ENCODE peak calls at places on chromosome 18, in four cellular contexts. One of them, this sample, is unnamed.

GRCh38 chr18:2874765-2875164 is 28.0 kb downstream of the EMILIN2 start:
- DNase-seq in K562: no peak
- DNase-seq in GM12878: no peak
- DNase-seq in SK-N-SH: no peak
- DNase-seq in this sample: no peak

GRCh38 chr18:80232030-80232429 is 15.3 kb downstream of the PARD6G start:
- DNase-seq in K562: no peak
- DNase-seq in GM12878: no peak
- DNase-seq in SK-N-SH: no peak
- DNase-seq in this sample: no peak

GRCh38 chr18:48667276-48668254 is 128.7 kb downstream of the CTIF start:
- DNase-seq in K562: no peak
- DNase-seq in GM12878: no peak
- DNase-seq in SK-N-SH: peak; percentile 76
- DNase-seq in this sample: no peak

GRCh38 chr18:27120246-27120645 is 64.9 kb downstream of the CHST9 start:
- DNase-seq in K562: no peak
- DNase-seq in GM12878: no peak
- DNase-seq in SK-N-SH: no peak
- DNase-seq in this sample: no peak

GRCh38 chr18:23191952-23192662 is 56.8 kb downstream of the CABLES1 start:
- DNase-seq in K562: no peak
- DNase-seq in GM12878: no peak
- DNase-seq in SK-N-SH: peak; percentile 61
- DNase-seq in this sample: no peak

GRCh38 chr18:9066358-9066757 is 36.1 kb upstream of the NDUFV2 start:
- DNase-seq in K562: no peak
- DNase-seq in GM12878: no peak
- DNase-seq in SK-N-SH: no peak
- DNase-seq in this sample: no peak

GRCh38 chr18:42578781-42579180 is 536.7 kb downstream of the RIT2 start:
- DNase-seq in K562: no peak
- DNase-seq in GM12878: no peak
- DNase-seq in SK-N-SH: no peak
- DNase-seq in this sample: no peak

GRCh38 chr18:76460482-76460881 is 34.6 kb downstream of the ZNF516 start:
- DNase-seq in K562: no peak
- DNase-seq in GM12878: no peak
- DNase-seq in SK-N-SH: no peak
- DNase-seq in this sample: no peak

GRCh38 chr18:34661464-34662087 is 48.5 kb upstream of the DTNA start:
- DNase-seq in K562: peak; percentile 47
- DNase-seq in GM12878: no peak
- DNase-seq in SK-N-SH: peak; percentile 55
- DNase-seq in this sample: peak; percentile 16

GRCh38 chr18:23380817-23381216 is 72.3 kb upstream of the RIOK3 start:
- DNase-seq in K562: peak; percentile 47
- DNase-seq in GM12878: no peak
- DNase-seq in SK-N-SH: no peak
- DNase-seq in this sample: no peak

GRCh38 chr18:47184419-47185050 is 8.4 kb upstream of the IER3IP1 start:
- DNase-seq in K562: peak; percentile 86
- DNase-seq in GM12878: no peak
- DNase-seq in SK-N-SH: no peak
- DNase-seq in this sample: no peak

GRCh38 chr18:49167084-49167483 is 216.3 kb upstream of the SMAD7 start:
- DNase-seq in K562: no peak
- DNase-seq in GM12878: no peak
- DNase-seq in SK-N-SH: no peak
- DNase-seq in this sample: no peak

GRCh38 chr18:8084160-8084559 is 517.0 kb downstream of the PTPRM start:
- DNase-seq in K562: peak; percentile 37
- DNase-seq in GM12878: no peak
- DNase-seq in SK-N-SH: peak; percentile 38
- DNase-seq in this sample: no peak

GRCh38 chr18:21742323-21742687 is 1.7 kb downstream of the MIB1 start:
- DNase-seq in K562: peak; percentile 35
- DNase-seq in GM12878: no peak
- DNase-seq in SK-N-SH: no peak
- DNase-seq in this sample: no peak

GRCh38 chr18:3498705-3499451 is 48.9 kb downstream of the TGIF1 start:
- DNase-seq in K562: no peak
- DNase-seq in GM12878: no peak
- DNase-seq in SK-N-SH: peak; percentile 85
- DNase-seq in this sample: no peak

GRCh38 chr18:45621068-45621511 is 5.8 kb downstream of the SLC14A2 start:
- DNase-seq in K562: peak; percentile 45
- DNase-seq in GM12878: no peak
- DNase-seq in SK-N-SH: peak; percentile 74
- DNase-seq in this sample: peak; percentile 36

GRCh38 chr18:44840053-44840826 is 159.6 kb downstream of the SETBP1 start:
- DNase-seq in K562: no peak
- DNase-seq in GM12878: no peak
- DNase-seq in SK-N-SH: no peak
- DNase-seq in this sample: no peak

GRCh38 chr18:37537868-37538525 is 27.6 kb downstream of the CELF4 start:
- DNase-seq in K562: peak; percentile 76
- DNase-seq in GM12878: no peak
- DNase-seq in SK-N-SH: peak; percentile 91
- DNase-seq in this sample: peak; percentile 83

GRCh38 chr18:43780782-43781340 is 503.6 kb upstream of the SYT4 start:
- DNase-seq in K562: no peak
- DNase-seq in GM12878: no peak
- DNase-seq in SK-N-SH: no peak
- DNase-seq in this sample: no peak

GRCh38 chr18:49865401-49865800 is 52.1 kb upstream of the ACAA2 start:
- DNase-seq in K562: no peak
- DNase-seq in GM12878: no peak
- DNase-seq in SK-N-SH: no peak
- DNase-seq in this sample: no peak

GRCh38 chr18:26440644-26441043 is 107.7 kb downstream of the KCTD1 start:
- DNase-seq in K562: no peak
- DNase-seq in GM12878: no peak
- DNase-seq in SK-N-SH: no peak
- DNase-seq in this sample: no peak

GRCh38 chr18:494602-494983 is 5.9 kb downstream of the COLEC12 start:
- DNase-seq in K562: no peak
- DNase-seq in GM12878: no peak
- DNase-seq in SK-N-SH: no peak
- DNase-seq in this sample: no peak

GRCh38 chr18:24678113-24678512 is 217.7 kb downstream of the HRH4 start:
- DNase-seq in K562: no peak
- DNase-seq in GM12878: no peak
- DNase-seq in SK-N-SH: no peak
- DNase-seq in this sample: no peak

DNA sequence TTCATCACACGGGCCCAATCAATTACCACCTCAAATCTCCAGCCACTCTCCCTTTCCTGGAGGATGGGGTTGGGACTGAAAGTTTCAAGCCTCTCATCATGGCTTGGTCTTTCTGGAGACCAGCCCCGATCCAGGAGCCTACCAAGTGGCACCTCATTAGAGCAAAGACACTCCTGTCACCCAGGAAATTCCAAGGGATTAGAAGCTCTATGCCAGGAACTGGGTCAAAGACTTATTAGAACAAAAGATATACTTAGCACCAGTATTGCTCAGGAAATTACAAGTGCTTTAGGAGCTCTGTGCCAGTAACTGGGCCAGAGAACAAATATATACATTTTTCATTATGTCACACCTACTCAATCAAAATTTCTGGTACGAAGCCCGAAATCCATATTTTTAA is 14.3 kb downstream of the SLC25A52 start:
- DNase-seq in K562: no peak
- DNase-seq in GM12878: no peak
- DNase-seq in SK-N-SH: no peak
- DNase-seq in this sample: no peak
- TF ChIP-seq TAF1 in K562: no peak
- TF ChIP-seq TAF1 in GM12878: no peak
- TF ChIP-seq TAF1 in SK-N-SH: no peak
- TF ChIP-seq TAF1 in this sample: no peak

GRCh38 chr18:33576999-33577687 is 876 bp upstream of the ASXL3 start:
- DNase-seq in K562: no peak
- DNase-seq in GM12878: no peak
- DNase-seq in SK-N-SH: no peak
- DNase-seq in this sample: no peak
- TF ChIP-seq TAF1 in K562: no peak
- TF ChIP-seq TAF1 in GM12878: no peak
- TF ChIP-seq TAF1 in SK-N-SH: no peak
- TF ChIP-seq TAF1 in this sample: no peak

GRCh38 chr18:55996726-55997125 is 408.7 kb upstream of the TCF4 start:
- DNase-seq in K562: no peak
- DNase-seq in GM12878: no peak
- DNase-seq in SK-N-SH: no peak
- DNase-seq in this sample: no peak

GRCh38 chr18:55999641-56000040 is 411.6 kb upstream of the TCF4 start:
- DNase-seq in K562: no peak
- DNase-seq in GM12878: no peak
- DNase-seq in SK-N-SH: no peak
- DNase-seq in this sample: no peak

GRCh38 chr18:56000041-56000440 is 412.0 kb upstream of the TCF4 start:
- DNase-seq in K562: no peak
- DNase-seq in GM12878: no peak
- DNase-seq in SK-N-SH: no peak
- DNase-seq in this sample: no peak

GRCh38 chr18:55997156-55997561 is 409.2 kb upstream of the TCF4 start:
- DNase-seq in K562: no peak
- DNase-seq in GM12878: no peak
- DNase-seq in SK-N-SH: no peak
- DNase-seq in this sample: no peak

DNA sequence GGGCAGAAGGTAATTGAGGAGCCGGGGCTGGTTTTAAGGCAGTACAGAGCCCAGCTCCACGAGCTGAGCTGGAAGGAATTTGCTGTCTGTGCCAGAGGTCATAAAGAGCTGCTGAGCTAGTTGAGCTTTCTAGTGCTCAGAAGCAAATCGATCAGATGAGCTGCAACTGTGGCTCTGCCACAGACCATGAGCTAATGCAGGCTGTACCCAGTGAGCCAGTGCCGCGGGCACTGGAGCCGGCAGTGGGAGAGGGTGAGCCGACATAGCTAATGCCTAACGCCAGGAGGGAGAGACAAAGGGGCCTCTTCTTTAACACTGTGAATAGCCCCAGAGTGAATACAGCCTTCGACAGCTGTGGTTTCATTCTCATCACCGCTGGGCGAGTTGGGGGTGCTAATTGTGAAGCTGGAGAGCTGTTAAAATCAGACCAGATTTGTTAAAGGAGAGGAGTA is 410.1 kb upstream of the TCF4 start:
- DNase-seq in K562: no peak
- DNase-seq in GM12878: no peak
- DNase-seq in SK-N-SH: peak; percentile 51
- DNase-seq in this sample: no peak
- TF ChIP-seq TAF1 in K562: no peak
- TF ChIP-seq TAF1 in GM12878: no peak
- TF ChIP-seq TAF1 in SK-N-SH: no peak
- TF ChIP-seq TAF1 in this sample: no peak

GRCh38 chr18:58316943-58317342 is 272.9 kb downstream of the NEDD4L start:
- DNase-seq in K562: no peak
- DNase-seq in GM12878: no peak
- DNase-seq in SK-N-SH: no peak
- DNase-seq in this sample: no peak
- TF ChIP-seq TAF1 in K562: no peak
- TF ChIP-seq TAF1 in GM12878: no peak
- TF ChIP-seq TAF1 in SK-N-SH: no peak
- TF ChIP-seq TAF1 in this sample: no peak